ENCODE peak calls at places on chromosomes 3 and 15, in four cellular contexts. L is CD8-positive, alpha-beta memory T cell; M is suprapubic skin; R is psoas muscle. P is an unnamed sample.

GRCh38 chr15:28026221-28026620 is 72.9 kb downstream of the OCA2 start:
- DNase-seq in L (no peak), M (no peak), R (no peak), P (no peak)

GRCh38 chr3:64837126-64837738 is 149.4 kb upstream of the ADAMTS9 start:
- DNase-seq in M (no peak), L (no peak), R (no peak), P (no peak)

GRCh38 chr3:133928903-133929607 is 33.4 kb upstream of the RAB6B start:
- DNase-seq in M (no peak), R (no peak), L (no peak), P (no peak)

GRCh38 chr15:47988564-47988963 is 132.2 kb upstream of the SLC24A5 start:
- DNase-seq in L (no peak), M (no peak), R (no peak), P (no peak)

GRCh38 chr3:129398803-129399144 is 29.7 kb downstream of the EFCAB12 start:
- DNase-seq in R (no peak), L (no peak), M (no peak), P (peak; percentile 4)

GRCh38 chr3:23806322-23807160 is 786 bp downstream of the UBE2E1 start:
- DNase-seq in R (peak; percentile 66), L (peak; percentile 15), M (no peak), P (peak; percentile 33)

GRCh38 chr3:184773341-184774186 is 38.4 kb upstream of the VPS8 start:
- DNase-seq in M (no peak), R (peak; percentile 69), L (no peak), P (no peak)

GRCh38 chr3:138460536-138461205 is 26.3 kb downstream of the ESYT3 start:
- DNase-seq in L (no peak), R (no peak), M (peak; percentile 57), P (no peak)

GRCh38 chr15:57550640-57551039 is 41.1 kb upstream of the MYZAP start:
- DNase-seq in M (no peak), R (no peak), L (no peak), P (no peak)

GRCh38 chr3:188294823-188295487 is 141.0 kb downstream of the LPP start:
- DNase-seq in R (no peak), L (no peak), M (no peak), P (no peak)

GRCh38 chr3:155391583-155391982 is 98.1 kb upstream of the STRIT1 start:
- DNase-seq in R (no peak), L (no peak), M (no peak), P (no peak)

GRCh38 chr3:189988854-189989253 is 131.8 kb downstream of the P3H2 start:
- DNase-seq in R (no peak), L (no peak), M (no peak), P (no peak)

GRCh38 chr3:42012935-42013651 is 51.2 kb upstream of the ULK4 start:
- DNase-seq in M (peak; percentile 84), L (peak; percentile 69), R (peak; percentile 85), P (peak; percentile 44)

GRCh38 chr3:119257654-119258410 is 17.2 kb upstream of the B4GALT4 start:
- DNase-seq in M (no peak), L (no peak), R (no peak), P (no peak)

GRCh38 chr3:136994772-136995516 is 37.2 kb downstream of the IL20RB start:
- DNase-seq in R (peak; percentile 90), L (no peak), M (peak; percentile 90), P (no peak)

GRCh38 chr15:29345549-29346525 is 76.2 kb upstream of the NSMCE3 start:
- DNase-seq in M (no peak), R (no peak), L (no peak), P (no peak)

GRCh38 chr3:45795882-45796765 is at the start of gene SLC6A20:
- DNase-seq in L (no peak), M (no peak), R (no peak), P (no peak)

GRCh38 chr15:37995461-37996347 is 61.3 kb downstream of the TMCO5A start:
- DNase-seq in L (no peak), R (no peak), M (no peak), P (no peak)

GRCh38 chr15:61081028-61081322 is 148.1 kb downstream of the RORA start:
- DNase-seq in L (no peak), R (no peak), M (no peak), P (no peak)

GRCh38 chr15:50150851-50151250 is 31.1 kb upstream of the SLC27A2 start:
- DNase-seq in R (no peak), L (no peak), M (no peak), P (no peak)

GRCh38 chr3:113532698-113533533 is 561 bp downstream of the SIDT1 start:
- DNase-seq in L (peak; percentile 21), R (peak; percentile 52), M (no peak), P (no peak)

GRCh38 chr3:172836390-172836997 is 86.0 kb downstream of the ECT2 start:
- DNase-seq in R (no peak), M (no peak), L (no peak), P (no peak)

GRCh38 chr3:194714564-194714963 is 28.9 kb downstream of the FAM43A start:
- DNase-seq in R (no peak), L (no peak), M (no peak), P (no peak)

GRCh38 chr3:42685891-42686820 is 819 bp downstream of the KLHL40 start:
- DNase-seq in M (no peak), L (no peak), R (peak; percentile 62), P (no peak)

GRCh38 chr3:133448478-133449122 is 48.7 kb downstream of the BFSP2 start:
- DNase-seq in R (no peak), M (no peak), L (no peak), P (no peak)

GRCh38 chr3:193701896-193702644 is 109.1 kb downstream of the OPA1 start:
- DNase-seq in R (no peak), M (no peak), L (no peak), P (no peak)

GRCh38 chr3:177284383-177284881 is 87.2 kb upstream of the TBL1XR1 start:
- DNase-seq in L (no peak), R (peak; percentile 61), M (peak; percentile 82), P (peak; percentile 6)

GRCh38 chr15:33310481-33311311 is at the start of gene RYR3:
- DNase-seq in M (no peak), L (no peak), R (peak; percentile 73), P (no peak)

GRCh38 chr15:77266708-77267387 is 153.1 kb downstream of the PEAK1 start:
- DNase-seq in L (no peak), R (no peak), M (no peak), P (no peak)

GRCh38 chr15:59203026-59203425 is 3.6 kb upstream of the LDHAL6B start:
- DNase-seq in R (no peak), M (no peak), L (no peak), P (no peak)

DNA sequence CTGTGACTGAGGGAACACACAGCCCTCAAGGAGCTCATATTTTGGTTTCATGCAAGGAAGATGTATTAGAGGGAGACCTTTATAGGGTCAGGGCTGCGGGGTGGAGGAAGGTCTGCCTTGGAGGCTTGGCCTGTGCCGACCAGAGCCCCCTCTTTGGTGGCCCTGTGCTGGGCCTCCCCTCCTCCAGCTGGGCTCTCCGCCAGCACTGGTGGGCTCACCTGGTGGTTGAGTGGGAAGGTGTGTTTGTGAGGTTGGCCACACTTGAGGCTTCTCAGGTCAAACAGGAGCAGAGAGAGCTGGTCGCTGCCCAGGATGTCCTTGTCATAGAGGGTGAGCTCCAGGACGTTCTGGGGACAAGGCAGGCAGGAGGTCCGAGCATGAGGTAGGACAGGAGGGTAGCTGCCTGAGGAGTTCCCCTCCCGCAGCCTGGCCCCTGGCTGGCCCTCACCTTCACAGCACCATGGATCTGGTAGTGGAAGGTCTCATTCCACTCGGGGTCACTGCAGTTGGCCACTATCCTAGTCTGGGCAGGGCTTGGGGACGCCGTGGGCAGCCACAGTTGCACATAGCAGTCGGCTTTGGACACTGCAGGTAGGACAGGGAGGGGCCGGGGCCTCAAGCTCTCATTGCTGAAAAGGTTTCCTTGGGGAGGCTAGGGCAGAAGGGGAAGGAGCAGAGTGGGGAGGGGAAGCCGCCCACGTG is 2.4 kb downstream of the PLA2G4F start:
- DNase-seq in M (peak; percentile 74), R (no peak), L (no peak), P (no peak)
- H3K4me1 ChIP-seq in M (peaks cover 61% of the 10 kb centered on the region), R (peaks cover 42% of the 10 kb centered on the region), L (no peaks in the 10 kb centered on the region), P (no peaks in the 10 kb centered on the region)

GRCh38 chr15:25246641-25247417 is 192.0 kb downstream of the UBE3A start:
- DNase-seq in R (peak; percentile 33), L (no peak), M (peak; percentile 69), P (no peak)
- H3K9me3 ChIP-seq in R (no peaks in the 10 kb centered on the region), L (no peaks in the 10 kb centered on the region), M (peaks cover 37% of the 10 kb centered on the region), P (no peaks in the 10 kb centered on the region)

GRCh38 chr3:78757734-78758133 is 1010.1 kb downstream of the ROBO1 start:
- DNase-seq in L (no peak), M (no peak), R (no peak), P (no peak)
- H3K27ac ChIP-seq in L (no peak overlapping the region), M (peak overlapping the region; percentile 0), R (no peak overlapping the region), P (no peak overlapping the region)

DNA sequence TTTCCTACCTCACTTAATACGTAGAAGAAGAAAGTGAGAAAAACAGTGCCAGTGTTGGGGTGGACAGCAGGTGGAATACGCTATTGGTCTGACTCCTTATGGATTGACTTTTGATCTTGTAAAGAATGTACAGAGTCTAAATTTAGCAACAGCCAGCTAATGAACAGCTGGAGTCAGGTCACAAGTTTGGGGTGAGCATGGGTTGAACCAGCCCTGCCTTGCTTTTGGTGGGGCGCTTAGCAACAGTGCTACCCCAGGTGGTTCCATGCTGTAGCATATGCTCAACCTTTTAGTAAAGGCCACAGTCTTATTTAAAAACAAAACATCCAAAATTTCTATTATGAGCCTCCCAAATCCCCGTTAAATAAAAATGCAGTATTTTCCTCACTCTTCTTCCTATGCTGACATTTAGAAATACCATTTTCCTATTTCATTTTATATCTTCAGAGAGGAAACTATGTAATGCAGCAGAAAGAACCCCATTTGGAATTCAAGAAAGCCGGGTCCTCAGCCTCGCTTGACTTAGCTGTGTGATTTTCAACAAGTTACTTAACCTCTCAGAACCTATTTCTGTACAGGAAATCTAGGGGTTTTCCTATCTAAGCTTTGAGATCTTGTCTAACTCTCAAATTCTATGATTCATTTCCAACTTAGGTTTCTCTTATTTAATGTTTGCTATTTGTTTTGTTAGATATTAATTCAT is 71.0 kb upstream of the BHLHE40 start:
- DNase-seq in M (no peak), L (no peak), R (no peak), P (no peak)
- H3K4me1 ChIP-seq in M (peaks cover 28% of the 10 kb centered on the region), L (peaks cover 32% of the 10 kb centered on the region), R (no peaks in the 10 kb centered on the region), P (peaks cover 35% of the 10 kb centered on the region)